ENCODE peak calls at places on chromosomes 7 and 10, in ten cellular contexts. S is activated CD8-positive, alpha-beta memory T cell treated with anti-CD3 and anti-CD28 coated beads, Interleukin-2, amount 50 U/mL, for 48 hours; X is breast epithelium; R is stimulated activated CD8-positive, alpha-beta memory T cell treated with anti-CD3 and anti-CD28 coated beads, Interleukin-15, amount 100 ng/mL, for 24 hours; P is NCI-H1092; T is iPS-NIHi11; N is activated CD4-positive, alpha-beta T cell treated with anti-CD3 and anti-CD28 coated beads for 24 hours; A is LoVo; V is effector memory CD4-positive, alpha-beta T cell; M is GM03348. D is an unnamed sample.

GRCh38 chr10:132123606-132124005 is 57.9 kb downstream of the JAKMIP3 start:
- DNase-seq in X (no peak), R (no peak), N (no peak), A (no peak), V (no peak), M (no peak), P (no peak), S (no peak), T (no peak), D (no peak)

GRCh38 chr7:142759433-142759832 is 10.2 kb downstream of the PRSS1 start:
- DNase-seq in P (no peak), A (no peak), X (no peak), T (no peak), V (no peak), R (no peak), M (no peak), S (no peak), N (no peak), D (no peak)

GRCh38 chr10:84606428-84606827 is 278.0 kb downstream of the CCSER2 start:
- DNase-seq in S (no peak), P (peak; percentile 59), M (no peak), X (no peak), V (no peak), N (no peak), A (no peak), T (no peak), R (no peak), D (no peak)

GRCh38 chr10:43234471-43235041 is 32.3 kb downstream of the RASGEF1A start:
- DNase-seq in X (no peak), P (no peak), T (no peak), R (no peak), V (no peak), N (no peak), S (peak; percentile 32), A (no peak), M (no peak), D (no peak)

GRCh38 chr10:23538968-23539367 is 100.1 kb downstream of the OTUD1 start:
- DNase-seq in M (no peak), S (no peak), N (no peak), T (no peak), P (no peak), A (no peak), X (no peak), R (no peak), V (no peak), D (no peak)

GRCh38 chr10:88991900-88992237 is 1.3 kb downstream of the FAS start:
- DNase-seq in N (no peak), P (no peak), S (no peak), T (no peak), R (no peak), X (no peak), V (no peak), M (no peak), A (no peak), D (no peak)

GRCh38 chr7:112058654-112059053 is 147.5 kb downstream of the DOCK4 start:
- DNase-seq in S (no peak), V (no peak), R (no peak), A (no peak), M (no peak), P (no peak), X (no peak), T (no peak), N (no peak), D (no peak)

GRCh38 chr7:11239311-11239710 is 265.6 kb downstream of the PHF14 start:
- DNase-seq in S (no peak), T (no peak), R (no peak), M (peak; percentile 46), A (no peak), X (no peak), N (no peak), P (no peak), V (no peak), D (no peak)

GRCh38 chr10:5975641-5976473 is 1.5 kb downstream of the IL15RA start:
- DNase-seq in S (peak; percentile 78), X (peak; percentile 48), N (peak; percentile 38), P (no peak), A (peak; percentile 48), M (peak; percentile 67), V (peak; percentile 52), T (no peak), R (no peak), D (no peak)

GRCh38 chr10:110207805-110208613 is 604 bp downstream of the MXI1 start:
- DNase-seq in A (peak; percentile 23), V (peak; percentile 39), N (no peak), T (peak; percentile 37), X (no peak), M (peak; percentile 64), P (no peak), R (no peak), S (peak; percentile 73), D (peak; percentile 38)

GRCh38 chr7:20228654-20229053 is 11.5 kb upstream of the MACC1 start:
- DNase-seq in P (no peak), X (no peak), V (no peak), R (no peak), T (no peak), M (no peak), S (no peak), A (no peak), N (no peak), D (no peak)

GRCh38 chr10:104501864-104502579 is 139.1 kb upstream of the SORCS3 start:
- DNase-seq in R (no peak), V (no peak), T (peak; percentile 44), N (no peak), A (no peak), M (no peak), P (no peak), X (peak; percentile 43), S (no peak), D (no peak)

GRCh38 chr10:88527245-88527644 is 55.9 kb downstream of the RNLS start:
- DNase-seq in T (no peak), M (no peak), A (no peak), V (no peak), N (no peak), R (no peak), S (no peak), P (no peak), X (no peak), D (no peak)

GRCh38 chr7:116802784-116803183 is 59.6 kb upstream of the CAPZA2 start:
- DNase-seq in X (no peak), A (peak; percentile 82), T (peak; percentile 50), V (no peak), S (no peak), R (no peak), M (peak; percentile 50), N (no peak), P (no peak), D (peak; percentile 58)